ENCODE peak calls at places on chromosomes 12 and 14, in eight cellular contexts. One of them, this sample, is unnamed.

GRCh38 chr12:66898700-66899469 is 220.0 kb upstream of the GRIP1 start:
- DNase-seq in stomach: no peak
- DNase-seq in bronchial epithelial cell: no peak
- DNase-seq in osteocyte: no peak
- DNase-seq in astrocyte of the cerebellum: no peak
- DNase-seq in progenitor cell of endocrine pancreas: no peak
- DNase-seq in thoracic aorta: no peak
- DNase-seq in choroid plexus epithelial cell: no peak
- DNase-seq in this sample: no peak

GRCh38 chr14:52080817-52081755 is 12.2 kb upstream of the NID2 start:
- DNase-seq in stomach: no peak
- DNase-seq in bronchial epithelial cell: peak; percentile 85
- DNase-seq in osteocyte: no peak
- DNase-seq in astrocyte of the cerebellum: no peak
- DNase-seq in progenitor cell of endocrine pancreas: no peak
- DNase-seq in thoracic aorta: no peak
- DNase-seq in choroid plexus epithelial cell: peak; percentile 92
- DNase-seq in this sample: peak; percentile 78

GRCh38 chr14:68687746-68688145 is 105.1 kb downstream of the ZFP36L1 start:
- DNase-seq in stomach: no peak
- DNase-seq in bronchial epithelial cell: peak; percentile 96
- DNase-seq in osteocyte: no peak
- DNase-seq in astrocyte of the cerebellum: no peak
- DNase-seq in progenitor cell of endocrine pancreas: no peak
- DNase-seq in thoracic aorta: no peak
- DNase-seq in choroid plexus epithelial cell: peak; percentile 73
- DNase-seq in this sample: no peak

GRCh38 chr12:2311001-2311778 is 258.4 kb downstream of the CACNA1C start:
- DNase-seq in stomach: no peak
- DNase-seq in bronchial epithelial cell: no peak
- DNase-seq in osteocyte: no peak
- DNase-seq in astrocyte of the cerebellum: peak; percentile 83
- DNase-seq in progenitor cell of endocrine pancreas: no peak
- DNase-seq in thoracic aorta: no peak
- DNase-seq in choroid plexus epithelial cell: peak; percentile 16
- DNase-seq in this sample: peak; percentile 88

GRCh38 chr12:62724947-62725447 is 210.0 kb downstream of the PPM1H start:
- DNase-seq in stomach: peak; percentile 67
- DNase-seq in bronchial epithelial cell: peak; percentile 100
- DNase-seq in osteocyte: no peak
- DNase-seq in astrocyte of the cerebellum: peak; percentile 96
- DNase-seq in progenitor cell of endocrine pancreas: peak; percentile 11
- DNase-seq in thoracic aorta: peak; percentile 20
- DNase-seq in choroid plexus epithelial cell: peak; percentile 96
- DNase-seq in this sample: peak; percentile 75

GRCh38 chr14:101960225-101960624 is 4.1 kb upstream of the DYNC1H1 start:
- DNase-seq in stomach: no peak
- DNase-seq in bronchial epithelial cell: no peak
- DNase-seq in osteocyte: no peak
- DNase-seq in astrocyte of the cerebellum: no peak
- DNase-seq in progenitor cell of endocrine pancreas: no peak
- DNase-seq in thoracic aorta: no peak
- DNase-seq in choroid plexus epithelial cell: no peak
- DNase-seq in this sample: no peak

GRCh38 chr12:108811411-108812185 is 45.8 kb downstream of the SSH1 start:
- DNase-seq in stomach: no peak
- DNase-seq in bronchial epithelial cell: no peak
- DNase-seq in osteocyte: no peak
- DNase-seq in astrocyte of the cerebellum: no peak
- DNase-seq in progenitor cell of endocrine pancreas: no peak
- DNase-seq in thoracic aorta: no peak
- DNase-seq in choroid plexus epithelial cell: no peak
- DNase-seq in this sample: no peak

GRCh38 chr14:42013560-42013959 is 406.9 kb downstream of the LRFN5 start:
- DNase-seq in stomach: no peak
- DNase-seq in bronchial epithelial cell: no peak
- DNase-seq in osteocyte: no peak
- DNase-seq in astrocyte of the cerebellum: no peak
- DNase-seq in progenitor cell of endocrine pancreas: no peak
- DNase-seq in thoracic aorta: no peak
- DNase-seq in choroid plexus epithelial cell: no peak
- DNase-seq in this sample: no peak

GRCh38 chr12:54411398-54412241 is 7.4 kb downstream of the ITGA5 start:
- DNase-seq in stomach: peak; percentile 31
- DNase-seq in bronchial epithelial cell: peak; percentile 99
- DNase-seq in osteocyte: no peak
- DNase-seq in astrocyte of the cerebellum: no peak
- DNase-seq in progenitor cell of endocrine pancreas: no peak
- DNase-seq in thoracic aorta: no peak
- DNase-seq in choroid plexus epithelial cell: peak; percentile 80
- DNase-seq in this sample: peak; percentile 87

GRCh38 chr12:74449872-74450271 is 87.8 kb upstream of the ATXN7L3B start:
- DNase-seq in stomach: no peak
- DNase-seq in bronchial epithelial cell: peak; percentile 70
- DNase-seq in osteocyte: no peak
- DNase-seq in astrocyte of the cerebellum: peak; percentile 34
- DNase-seq in progenitor cell of endocrine pancreas: no peak
- DNase-seq in thoracic aorta: no peak
- DNase-seq in choroid plexus epithelial cell: peak; percentile 34
- DNase-seq in this sample: no peak

GRCh38 chr12:6903712-6904111 is 910 bp upstream of the LRRC23 start:
- DNase-seq in stomach: no peak
- DNase-seq in bronchial epithelial cell: peak; percentile 66
- DNase-seq in osteocyte: no peak
- DNase-seq in astrocyte of the cerebellum: no peak
- DNase-seq in progenitor cell of endocrine pancreas: no peak
- DNase-seq in thoracic aorta: no peak
- DNase-seq in choroid plexus epithelial cell: no peak
- DNase-seq in this sample: no peak

GRCh38 chr14:49939884-49940510 is 47.1 kb downstream of the ARF6 start:
- DNase-seq in stomach: no peak
- DNase-seq in bronchial epithelial cell: no peak
- DNase-seq in osteocyte: no peak
- DNase-seq in astrocyte of the cerebellum: no peak
- DNase-seq in progenitor cell of endocrine pancreas: no peak
- DNase-seq in thoracic aorta: no peak
- DNase-seq in choroid plexus epithelial cell: no peak
- DNase-seq in this sample: no peak

GRCh38 chr14:71932229-71932951 is at the start of gene RGS6:
- DNase-seq in stomach: peak; percentile 28
- DNase-seq in bronchial epithelial cell: peak; percentile 34
- DNase-seq in osteocyte: no peak
- DNase-seq in astrocyte of the cerebellum: no peak
- DNase-seq in progenitor cell of endocrine pancreas: peak; percentile 71
- DNase-seq in thoracic aorta: no peak
- DNase-seq in choroid plexus epithelial cell: peak; percentile 29
- DNase-seq in this sample: no peak

GRCh38 chr14:56878766-56879165 is 68.5 kb upstream of the OTX2 start:
- DNase-seq in stomach: no peak
- DNase-seq in bronchial epithelial cell: no peak
- DNase-seq in osteocyte: no peak
- DNase-seq in astrocyte of the cerebellum: no peak
- DNase-seq in progenitor cell of endocrine pancreas: no peak
- DNase-seq in thoracic aorta: no peak
- DNase-seq in choroid plexus epithelial cell: no peak
- DNase-seq in this sample: no peak

GRCh38 chr14:102969060-102969791 is 46.8 kb downstream of the AMN start:
- DNase-seq in stomach: no peak
- DNase-seq in bronchial epithelial cell: no peak
- DNase-seq in osteocyte: no peak
- DNase-seq in astrocyte of the cerebellum: no peak
- DNase-seq in progenitor cell of endocrine pancreas: no peak
- DNase-seq in thoracic aorta: no peak
- DNase-seq in choroid plexus epithelial cell: no peak
- DNase-seq in this sample: no peak

DNA sequence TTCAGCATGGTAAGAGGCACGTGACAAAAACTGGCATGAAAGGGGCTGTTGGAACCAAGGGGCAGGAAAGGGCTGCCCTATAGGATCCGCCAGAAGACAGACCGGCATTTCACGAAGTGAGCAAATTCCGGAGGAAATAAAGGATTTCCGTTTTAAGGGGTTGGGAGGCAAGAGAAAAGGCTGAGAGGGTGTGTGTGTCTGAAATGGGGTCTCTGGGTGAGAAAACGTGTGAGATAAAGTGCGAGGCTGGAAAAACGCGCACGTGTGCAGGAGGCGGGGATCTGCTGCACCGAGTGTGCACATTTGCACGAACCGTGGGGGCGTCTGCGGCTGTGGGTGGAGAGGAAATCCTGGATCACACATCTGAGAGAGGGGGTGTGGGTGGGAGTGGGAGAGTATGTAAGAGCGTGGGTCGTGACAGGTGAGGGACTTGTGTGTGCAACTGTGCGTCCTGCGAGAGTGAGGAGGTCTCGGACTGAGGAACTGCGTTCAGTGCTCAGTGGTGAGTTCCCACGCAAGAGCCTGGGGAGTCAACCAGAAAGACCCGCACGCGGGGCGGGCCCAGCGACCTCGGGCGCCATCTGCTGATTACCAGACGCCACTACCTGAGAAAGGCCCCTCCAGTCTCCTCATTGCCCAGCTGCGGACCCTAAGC is 37.0 kb upstream of the P2RX7 start:
- DNase-seq in stomach: peak; percentile 78
- DNase-seq in bronchial epithelial cell: peak; percentile 21
- DNase-seq in osteocyte: peak; percentile 90
- DNase-seq in astrocyte of the cerebellum: peak; percentile 24
- DNase-seq in progenitor cell of endocrine pancreas: peak; percentile 74
- DNase-seq in thoracic aorta: no peak
- DNase-seq in choroid plexus epithelial cell: peak; percentile 58
- DNase-seq in this sample: peak; percentile 16
- TF ChIP-seq CTCF in stomach: peak; percentile 73
- TF ChIP-seq CTCF in bronchial epithelial cell: peak; percentile 94
- TF ChIP-seq CTCF in osteocyte: peak; percentile 88
- TF ChIP-seq CTCF in astrocyte of the cerebellum: peak; percentile 83
- TF ChIP-seq CTCF in progenitor cell of endocrine pancreas: peak; percentile 85
- TF ChIP-seq CTCF in thoracic aorta: peak; percentile 68
- TF ChIP-seq CTCF in choroid plexus epithelial cell: peak; percentile 84
- TF ChIP-seq CTCF in this sample: peak; percentile 89

GRCh38 chr12:46181465-46181864 is 87.4 kb downstream of the SLC38A1 start:
- DNase-seq in stomach: no peak
- DNase-seq in bronchial epithelial cell: no peak
- DNase-seq in osteocyte: no peak
- DNase-seq in astrocyte of the cerebellum: no peak
- DNase-seq in progenitor cell of endocrine pancreas: no peak
- DNase-seq in thoracic aorta: no peak
- DNase-seq in choroid plexus epithelial cell: no peak
- DNase-seq in this sample: no peak

GRCh38 chr12:46187023-46187422 is 81.8 kb downstream of the SLC38A1 start:
- DNase-seq in stomach: no peak
- DNase-seq in bronchial epithelial cell: peak; percentile 60
- DNase-seq in osteocyte: no peak
- DNase-seq in astrocyte of the cerebellum: peak; percentile 85
- DNase-seq in progenitor cell of endocrine pancreas: no peak
- DNase-seq in thoracic aorta: no peak
- DNase-seq in choroid plexus epithelial cell: peak; percentile 88
- DNase-seq in this sample: peak; percentile 51

GRCh38 chr12:46188170-46188569 is 80.7 kb downstream of the SLC38A1 start:
- DNase-seq in stomach: no peak
- DNase-seq in bronchial epithelial cell: no peak
- DNase-seq in osteocyte: no peak
- DNase-seq in astrocyte of the cerebellum: no peak
- DNase-seq in progenitor cell of endocrine pancreas: no peak
- DNase-seq in thoracic aorta: no peak
- DNase-seq in choroid plexus epithelial cell: no peak
- DNase-seq in this sample: no peak

GRCh38 chr12:46186088-46186487 is 82.8 kb downstream of the SLC38A1 start:
- DNase-seq in stomach: no peak
- DNase-seq in bronchial epithelial cell: no peak
- DNase-seq in osteocyte: no peak
- DNase-seq in astrocyte of the cerebellum: no peak
- DNase-seq in progenitor cell of endocrine pancreas: no peak
- DNase-seq in thoracic aorta: no peak
- DNase-seq in choroid plexus epithelial cell: no peak
- DNase-seq in this sample: no peak

GRCh38 chr12:46185686-46186085 is 83.2 kb downstream of the SLC38A1 start:
- DNase-seq in stomach: no peak
- DNase-seq in bronchial epithelial cell: no peak
- DNase-seq in osteocyte: no peak
- DNase-seq in astrocyte of the cerebellum: no peak
- DNase-seq in progenitor cell of endocrine pancreas: no peak
- DNase-seq in thoracic aorta: no peak
- DNase-seq in choroid plexus epithelial cell: no peak
- DNase-seq in this sample: no peak
- TF ChIP-seq CTCF in stomach: no peak
- TF ChIP-seq CTCF in bronchial epithelial cell: no peak
- TF ChIP-seq CTCF in osteocyte: no peak
- TF ChIP-seq CTCF in astrocyte of the cerebellum: no peak
- TF ChIP-seq CTCF in progenitor cell of endocrine pancreas: no peak
- TF ChIP-seq CTCF in thoracic aorta: no peak
- TF ChIP-seq CTCF in choroid plexus epithelial cell: no peak
- TF ChIP-seq CTCF in this sample: no peak

DNA sequence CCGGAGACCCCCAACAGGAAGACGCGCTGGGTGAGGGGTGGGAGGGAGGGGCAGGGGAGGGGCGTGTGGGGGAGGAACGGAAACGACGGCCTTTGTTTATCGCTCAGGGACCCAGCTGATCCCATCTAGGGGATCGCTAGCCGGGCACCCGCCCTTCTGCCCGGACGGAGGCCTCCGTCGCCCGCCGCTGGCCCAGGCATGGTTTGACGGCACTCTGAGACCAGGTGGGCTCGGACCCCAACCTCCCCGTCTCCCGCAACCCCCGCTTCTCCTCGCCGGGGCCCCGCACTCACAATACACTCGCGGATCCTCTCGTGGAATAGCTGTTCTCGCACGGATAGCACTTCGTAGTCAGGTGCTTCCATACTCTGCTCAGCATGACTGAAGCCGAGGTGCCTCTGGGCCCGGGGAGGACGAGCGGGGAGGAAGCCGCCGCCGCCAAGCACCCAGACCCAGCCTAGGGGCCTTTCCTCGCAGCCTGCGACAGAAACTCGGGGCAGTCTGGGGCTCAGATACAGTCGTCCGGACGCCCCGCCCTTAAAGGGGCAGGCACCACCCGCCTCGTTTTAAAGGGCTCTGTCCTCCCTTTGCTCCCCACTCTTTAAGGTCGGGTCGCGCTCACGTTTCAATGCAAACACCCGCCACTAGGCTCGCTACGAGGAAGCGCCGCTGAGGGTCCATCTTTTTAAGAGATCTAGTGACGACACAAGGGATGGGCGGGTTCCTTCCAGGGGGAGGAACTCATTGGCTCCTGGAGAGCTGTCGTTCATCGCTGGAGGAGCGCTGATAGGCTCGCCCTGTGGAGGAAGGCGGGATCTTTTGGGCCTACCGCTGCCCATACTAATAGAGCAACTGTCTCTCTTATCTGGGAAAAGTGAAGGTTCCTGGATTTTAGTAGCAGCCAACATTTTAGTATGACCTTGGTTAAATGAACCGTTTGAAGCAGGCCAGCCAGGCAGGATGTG is at the start of gene LMBR1L:
- DNase-seq in stomach: peak; percentile 97
- DNase-seq in bronchial epithelial cell: peak; percentile 95
- DNase-seq in osteocyte: peak; percentile 97
- DNase-seq in astrocyte of the cerebellum: peak; percentile 98
- DNase-seq in progenitor cell of endocrine pancreas: peak; percentile 86
- DNase-seq in thoracic aorta: peak; percentile 99
- DNase-seq in choroid plexus epithelial cell: peak; percentile 98
- DNase-seq in this sample: peak; percentile 95
- TF ChIP-seq CTCF in stomach: peak; percentile 43
- TF ChIP-seq CTCF in bronchial epithelial cell: peak; percentile 35
- TF ChIP-seq CTCF in osteocyte: peak; percentile 54
- TF ChIP-seq CTCF in astrocyte of the cerebellum: peak; percentile 56
- TF ChIP-seq CTCF in progenitor cell of endocrine pancreas: peak; percentile 55
- TF ChIP-seq CTCF in thoracic aorta: peak; percentile 71
- TF ChIP-seq CTCF in choroid plexus epithelial cell: peak; percentile 58
- TF ChIP-seq CTCF in this sample: peak; percentile 46

GRCh38 chr12:90958995-90959394 is 4.0 kb upstream of the CCER1 start:
- DNase-seq in stomach: no peak
- DNase-seq in bronchial epithelial cell: peak; percentile 15
- DNase-seq in osteocyte: no peak
- DNase-seq in astrocyte of the cerebellum: no peak
- DNase-seq in progenitor cell of endocrine pancreas: no peak
- DNase-seq in thoracic aorta: no peak
- DNase-seq in choroid plexus epithelial cell: peak; percentile 57
- DNase-seq in this sample: no peak
- TF ChIP-seq CTCF in stomach: no peak
- TF ChIP-seq CTCF in bronchial epithelial cell: no peak
- TF ChIP-seq CTCF in osteocyte: peak; percentile 49
- TF ChIP-seq CTCF in astrocyte of the cerebellum: no peak
- TF ChIP-seq CTCF in progenitor cell of endocrine pancreas: no peak
- TF ChIP-seq CTCF in thoracic aorta: no peak
- TF ChIP-seq CTCF in choroid plexus epithelial cell: peak; percentile 41
- TF ChIP-seq CTCF in this sample: peak; percentile 37